ENCODE peak calls at places on chromosomes 7 and 10, in four cellular contexts. N is HCT116, Y is SK-N-SH, U is A549. J is an unnamed sample.

GRCh38 chr10:21057989-21058388 is 160.9 kb upstream of the NEBL start:
- DNase-seq in N (no peak), Y (no peak), U (no peak), J (no peak)

GRCh38 chr10:47030191-47030698 is 119.0 kb downstream of the PTPN20 start:
- DNase-seq in N (no peak), Y (no peak), U (no peak), J (no peak)

GRCh38 chr7:119482671-119483070 is 790.3 kb upstream of the KCND2 start:
- DNase-seq in N (no peak), Y (no peak), U (no peak), J (no peak)

GRCh38 chr7:102473271-102473991 is 5.3 kb downstream of the POLR2J start:
- DNase-seq in N (no peak), Y (no peak), U (no peak), J (no peak)

GRCh38 chr10:122323941-122324675 is 50.4 kb upstream of the PLEKHA1 start:
- DNase-seq in N (no peak), Y (no peak), U (peak), J (no peak)

GRCh38 chr10:45371555-45371954 is 2.5 kb upstream of the ALOX5 start:
- DNase-seq in N (no peak), Y (no peak), U (no peak), J (no peak)

GRCh38 chr7:17233643-17234397 is 64.6 kb upstream of the AHR start:
- DNase-seq in N (no peak), Y (no peak), U (no peak), J (peak)

GRCh38 chr10:31932838-31933237 is 4.2 kb upstream of the ARHGAP12 start:
- DNase-seq in N (no peak), Y (no peak), U (no peak), J (no peak)

GRCh38 chr10:45373003-45373782 is 823 bp upstream of the ALOX5 start:
- DNase-seq in N (no peak), Y (peak), U (no peak), J (no peak)

GRCh38 chr7:150951521-150951920 is 26.6 kb downstream of the KCNH2 start:
- DNase-seq in N (no peak), Y (no peak), U (no peak), J (no peak)

GRCh38 chr7:151080091-151080521 is 503 bp downstream of the FASTK start:
- DNase-seq in N (no peak), Y (peak), U (peak), J (no peak)

GRCh38 chr10:23399701-23400144 is 39.2 kb upstream of the OTUD1 start:
- DNase-seq in N (no peak), Y (no peak), U (peak), J (peak)

GRCh38 chr7:92794386-92794785 is 42.0 kb downstream of the CDK6 start:
- DNase-seq in N (no peak), Y (no peak), U (no peak), J (no peak)

GRCh38 chr7:78020131-78020873 is 221.7 kb downstream of the PHTF2 start:
- DNase-seq in N (peak), Y (peak), U (peak), J (peak)

GRCh38 chr7:152081088-152081487 is 55.6 kb downstream of the GALNT11 start:
- DNase-seq in N (no peak), Y (no peak), U (peak), J (no peak)

GRCh38 chr10:670990-671389 is 18.5 kb downstream of the DIP2C start:
- DNase-seq in N (no peak), Y (no peak), U (no peak), J (no peak)

GRCh38 chr7:28291559-28291958 is 111.0 kb upstream of the JAZF1 start:
- DNase-seq in N (no peak), Y (no peak), U (no peak), J (no peak)

GRCh38 chr10:128804411-128804810 is 662.6 kb upstream of the MGMT start:
- DNase-seq in N (no peak), Y (no peak), U (no peak), J (no peak)

GRCh38 chr7:155800301-155800700 is 12.0 kb downstream of the SHH start:
- DNase-seq in N (no peak), Y (peak), U (no peak), J (no peak)

GRCh38 chr10:43304687-43305333 is 37.9 kb upstream of the RASGEF1A start:
- DNase-seq in N (no peak), Y (peak), U (peak), J (no peak)

GRCh38 chr7:50712527-50713356 is 70.0 kb downstream of the GRB10 start:
- DNase-seq in N (no peak), Y (no peak), U (no peak), J (no peak)

GRCh38 chr10:123354521-123354920 is 200.3 kb downstream of the BUB3 start:
- DNase-seq in N (no peak), Y (peak), U (no peak), J (no peak)

GRCh38 chr7:33050425-33051318 is 11.9 kb downstream of the NT5C3A start:
- DNase-seq in N (peak), Y (peak), U (peak), J (no peak)

GRCh38 chr7:5557920-5558401 is 134.3 kb upstream of the TNRC18 start:
- DNase-seq in N (no peak), Y (peak), U (no peak), J (no peak)

GRCh38 chr7:115561341-115562110 is 469.0 kb downstream of the TFEC start:
- DNase-seq in N (no peak), Y (no peak), U (no peak), J (no peak)

DNA sequence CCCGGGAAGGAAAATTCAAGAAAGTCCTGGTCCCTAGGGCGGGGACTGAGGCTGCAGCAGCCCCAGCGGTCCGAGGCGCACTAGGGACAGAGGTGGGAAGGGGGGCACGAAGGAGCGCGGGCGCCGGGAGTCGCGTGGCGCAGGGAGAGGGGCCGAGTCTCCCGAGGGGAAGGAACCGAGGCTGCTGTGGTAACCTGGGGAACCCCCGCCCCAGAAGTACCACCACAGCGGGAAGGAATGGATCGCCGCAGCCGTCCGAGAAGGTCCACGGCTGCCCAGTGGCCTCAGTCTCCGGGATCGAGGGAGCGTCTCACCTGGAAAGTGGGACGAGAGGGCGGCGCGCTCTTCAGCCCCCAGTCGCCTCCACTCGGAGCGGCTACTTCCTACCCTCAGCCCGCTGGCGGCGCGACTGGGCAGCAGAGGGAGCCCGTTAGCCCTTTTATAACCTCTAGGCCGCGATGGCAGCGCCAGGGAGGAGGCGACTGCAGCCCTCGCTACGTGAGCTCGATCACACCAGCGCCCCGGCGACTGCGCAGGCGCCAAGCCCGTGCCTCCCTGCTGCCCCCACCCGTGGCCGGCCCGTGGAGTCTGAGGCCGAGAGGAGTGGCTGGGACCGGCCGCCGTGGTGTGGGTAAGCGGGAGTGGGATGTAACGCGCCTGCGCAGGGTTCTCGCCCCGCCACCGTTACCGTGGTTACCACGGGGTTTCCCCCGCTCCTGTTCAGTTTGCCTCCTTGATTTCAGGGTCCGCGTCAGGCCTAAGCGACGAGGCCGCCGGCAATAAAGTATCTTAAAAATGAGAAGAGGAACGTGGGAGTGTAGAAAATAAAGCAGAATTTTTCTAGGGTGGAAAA is at the start of gene P4HA1:
- DNase-seq in N (peak), Y (peak), U (peak), J (peak)
- TF ChIP-seq REST in N (no peak), Y (peak), U (no peak), J (no peak)

GRCh38 chr10:96090463-96090800 is 39.7 kb upstream of the ZNF518A start:
- DNase-seq in N (no peak), Y (no peak), U (no peak), J (no peak)
- H3K27ac ChIP-seq in N (peak), Y (peak), U (peak), J (peak)

DNA sequence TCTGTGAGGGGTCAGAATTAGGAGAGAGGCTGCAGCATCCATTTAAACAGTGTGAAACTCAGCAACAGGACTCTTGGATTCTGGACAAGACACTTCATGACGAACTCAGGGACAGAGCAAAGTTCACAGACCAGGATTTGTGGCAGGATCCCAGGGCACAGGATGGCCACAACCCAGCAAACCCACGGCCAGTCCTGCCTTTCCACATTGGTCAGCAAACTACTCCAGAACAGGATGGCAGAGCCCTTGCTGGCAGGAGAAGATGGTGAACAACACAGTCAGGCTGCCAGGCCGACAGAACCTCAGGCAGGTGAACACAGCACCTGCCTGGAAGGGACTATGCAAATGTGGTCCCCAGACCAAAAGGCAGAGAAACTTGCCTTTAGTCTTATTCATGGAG is 34.4 kb downstream of the VSTM4 start:
- DNase-seq in N (no peak), Y (no peak), U (no peak), J (no peak)
- TF ChIP-seq REST in N (no peak), Y (no peak), U (no peak), J (no peak)

GRCh38 chr7:26346611-26347200 is 55.0 kb downstream of the SNX10 start:
- DNase-seq in N (peak), Y (no peak), U (no peak), J (no peak)
- H3K27ac ChIP-seq in N (peak), Y (no peak), U (no peak), J (no peak)

DNA sequence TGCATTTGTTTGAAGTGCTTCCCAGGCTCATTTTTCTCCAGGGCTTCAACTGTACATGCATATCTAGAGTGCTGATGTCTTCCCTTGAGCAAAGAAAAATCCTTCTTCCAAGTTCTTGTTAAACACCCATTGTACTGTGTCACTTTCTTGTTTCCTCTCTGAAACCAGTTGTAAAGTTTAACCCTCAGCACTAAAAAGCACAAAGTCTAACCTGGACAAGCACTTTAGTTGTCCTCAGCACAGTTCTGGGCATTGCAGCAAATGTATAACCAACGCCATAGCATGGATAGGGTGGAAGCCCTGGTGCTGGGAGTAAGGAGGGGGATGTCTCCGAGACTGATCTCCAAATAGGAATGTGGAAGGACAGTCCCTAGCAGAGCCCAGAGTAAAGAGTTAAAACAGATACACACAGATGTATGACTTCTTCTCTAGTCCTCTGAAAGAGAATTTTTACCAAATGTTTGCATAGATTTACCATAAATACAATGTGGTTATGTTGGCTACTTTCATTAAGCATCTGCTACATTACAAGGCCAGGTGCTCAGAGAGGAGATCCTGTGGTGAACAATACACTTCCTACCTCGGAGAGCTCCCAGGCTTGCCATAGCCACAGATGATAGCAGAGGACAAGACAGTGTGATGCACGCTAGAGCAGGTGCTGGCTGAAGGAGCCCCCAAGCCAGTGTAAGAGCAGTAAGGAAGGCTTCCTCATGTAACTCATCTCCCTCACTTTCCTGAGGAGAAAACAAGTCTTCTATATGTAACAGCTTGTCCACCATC is 57.0 kb downstream of the DNAJC12 start:
- DNase-seq in N (no peak), Y (no peak), U (no peak), J (no peak)
- TF ChIP-seq REST in N (peak), Y (peak), U (peak), J (peak)

GRCh38 chr10:133116455-133116854 is 28.7 kb downstream of the ADGRA1 start:
- DNase-seq in N (no peak), Y (no peak), U (no peak), J (no peak)

GRCh38 chr10:133115453-133115842 is 27.7 kb downstream of the ADGRA1 start:
- DNase-seq in N (no peak), Y (no peak), U (no peak), J (no peak)

GRCh38 chr10:133117036-133117687 is 29.4 kb downstream of the ADGRA1 start:
- DNase-seq in N (no peak), Y (no peak), U (no peak), J (no peak)

GRCh38 chr10:133114726-133115452 is 27.2 kb downstream of the ADGRA1 start:
- DNase-seq in N (no peak), Y (no peak), U (no peak), J (no peak)

GRCh38 chr10:133115981-133116380 is 28.3 kb downstream of the ADGRA1 start:
- DNase-seq in N (no peak), Y (no peak), U (no peak), J (no peak)
- H3K27ac ChIP-seq in N (no peak), Y (no peak), U (no peak), J (no peak)

GRCh38 chr7:44197487-44197886 is 3.3 kb upstream of the YKT6 start:
- DNase-seq in N (no peak), Y (no peak), U (no peak), J (no peak)

GRCh38 chr7:44201813-44202212 is 1.0 kb downstream of the YKT6 start:
- DNase-seq in N (no peak), Y (no peak), U (no peak), J (no peak)

GRCh38 chr7:44195901-44196300 is 4.9 kb upstream of the YKT6 start:
- DNase-seq in N (no peak), Y (no peak), U (no peak), J (no peak)

GRCh38 chr7:44196450-44196872 is 4.3 kb upstream of the YKT6 start:
- DNase-seq in N (peak), Y (peak), U (peak), J (no peak)

GRCh38 chr7:44200699-44201461 is at the start of gene YKT6:
- DNase-seq in N (peak), Y (peak), U (peak), J (peak)
- TF ChIP-seq REST in N (no peak), Y (peak), U (no peak), J (no peak)

DNA sequence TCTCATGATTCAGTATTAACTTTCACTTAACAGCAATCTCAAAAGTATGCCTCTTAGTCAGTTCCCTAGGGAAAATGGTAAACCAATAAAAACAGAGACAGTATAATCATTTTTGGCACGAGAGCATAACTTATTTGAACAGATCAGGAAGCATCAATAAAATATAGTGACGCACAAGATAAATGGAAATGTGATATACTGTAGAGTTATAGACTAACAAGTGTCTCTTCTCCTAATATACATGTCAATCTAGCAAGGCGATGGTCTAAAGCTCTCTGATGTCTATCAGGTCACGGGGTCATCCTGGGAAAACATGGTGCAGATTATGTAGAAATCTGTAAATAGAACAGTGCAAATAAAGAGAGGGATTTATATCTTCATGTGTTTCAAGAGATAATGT is 131.6 kb downstream of the HGF start:
- DNase-seq in N (no peak), Y (no peak), U (peak), J (peak)
- H3K27ac ChIP-seq in N (no peak), Y (no peak), U (peak), J (no peak)